ENCODE peak calls at places on chromosomes 11 and 22, in four cellular contexts. E, J, I and H are unnamed samples.

GRCh38 chr11:100550910-100551309 is 136.2 kb upstream of the ARHGAP42 start:
- DNase-seq in J (no peak), E (no peak), I (no peak), H (no peak)

GRCh38 chr22:46031561-46031960 is 54.6 kb upstream of the WNT7B start:
- DNase-seq in J (no peak), E (no peak), I (no peak), H (no peak)

GRCh38 chr11:131122448-131122847 is 206.2 kb upstream of the SNX19 start:
- DNase-seq in J (no peak), I (no peak), E (no peak), H (no peak)

GRCh38 chr11:108793138-108793537 is 128.3 kb downstream of the DDX10 start:
- DNase-seq in E (no peak), I (no peak), J (no peak), H (no peak)

GRCh38 chr11:3853935-3854659 is 1.4 kb upstream of the STIM1 start:
- DNase-seq in J (no peak), E (peak), I (peak), H (peak)

GRCh38 chr11:128828350-128828749 is 38.7 kb downstream of the KCNJ1 start:
- DNase-seq in E (no peak), J (no peak), I (no peak), H (no peak)

GRCh38 chr22:20319041-20319744 is 667 bp downstream of the DGCR6L start:
- DNase-seq in E (no peak), I (peak), J (no peak), H (no peak)

GRCh38 chr11:76606102-76606793 is 64.3 kb downstream of the LRRC32 start:
- DNase-seq in J (no peak), E (peak), I (peak), H (no peak)

DNA sequence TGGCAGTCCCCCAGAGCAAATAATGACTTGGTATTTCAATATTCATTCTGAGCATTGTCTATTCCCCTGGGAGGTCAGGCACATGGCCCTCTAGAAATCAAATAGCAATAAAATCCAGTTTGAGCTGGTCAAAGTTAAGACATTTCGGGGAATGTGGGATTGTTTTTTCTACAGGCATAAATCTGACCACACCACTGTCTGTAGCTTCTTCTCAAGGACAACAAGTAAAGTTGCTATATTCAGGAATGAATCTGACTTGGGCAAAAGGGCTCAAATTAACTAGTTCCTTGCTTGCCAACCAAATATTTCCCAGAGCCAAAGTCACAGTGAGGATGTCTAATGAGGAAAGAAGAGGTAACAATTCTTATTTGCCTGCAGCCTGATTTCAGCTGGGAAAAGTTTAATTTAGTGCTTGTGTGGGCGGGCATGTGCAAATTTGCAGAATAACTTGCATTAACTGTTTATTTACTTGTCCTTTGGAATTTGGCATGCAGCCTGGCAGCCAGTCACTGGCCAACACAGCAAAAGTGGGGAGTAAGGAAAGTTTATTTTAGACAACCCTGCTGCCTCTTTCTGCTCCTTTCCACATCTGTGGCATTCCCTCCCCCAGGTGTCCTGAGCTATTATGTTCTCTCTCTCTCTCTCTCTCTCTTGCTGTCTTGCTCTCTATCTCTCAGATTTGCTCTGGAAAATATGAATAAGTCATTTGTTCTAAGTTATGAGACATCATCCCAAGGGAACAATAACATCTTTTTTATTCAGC is 51.2 kb upstream of the ARHGAP20 start:
- DNase-seq in J (peak), E (no peak), I (no peak), H (peak)
- H3K27ac ChIP-seq in J (peak), E (no peak), I (no peak), H (peak)

GRCh38 chr11:64624869-64625481 is 34.0 kb downstream of the SLC22A12 start:
- DNase-seq in J (no peak), E (no peak), I (no peak), H (no peak)
- TF ChIP-seq CTCF in J (no peak), E (no peak), I (no peak), H (no peak)

DNA sequence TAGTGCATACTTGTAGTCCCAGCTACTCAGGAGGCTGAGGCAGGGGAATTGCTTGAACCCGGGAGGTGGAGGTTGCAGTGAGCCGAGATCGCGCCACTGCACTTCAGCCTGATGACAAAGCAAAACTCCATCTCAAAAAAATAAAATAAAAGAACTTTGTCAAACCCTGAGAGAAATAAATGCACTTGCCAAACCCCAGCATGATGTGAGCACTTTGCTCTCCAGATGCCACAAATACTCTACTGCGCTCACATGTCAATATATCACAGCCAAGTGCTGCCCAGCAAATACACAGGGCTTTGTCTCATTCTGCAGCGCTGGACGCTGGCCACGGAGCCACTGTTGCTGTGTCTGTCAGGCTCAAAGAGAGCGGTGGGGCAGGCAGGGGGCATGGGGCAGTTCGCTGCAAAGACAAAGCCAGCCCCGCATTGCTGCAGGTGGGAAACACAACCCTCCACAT is 45.1 kb downstream of the AHNAK start:
- DNase-seq in E (peak), J (no peak), I (no peak), H (peak)
- H3K27ac ChIP-seq in E (peak), J (no peak), I (no peak), H (peak)

GRCh38 chr11:70193411-70194292 is 9.4 kb upstream of the FADD start:
- DNase-seq in I (no peak), E (no peak), J (no peak), H (no peak)

GRCh38 chr11:70192666-70193410 is 10.3 kb upstream of the FADD start:
- DNase-seq in E (no peak), I (no peak), J (no peak), H (no peak)

GRCh38 chr11:70194792-70195791 is 8.0 kb upstream of the FADD start:
- DNase-seq in E (no peak), I (no peak), J (no peak), H (no peak)

GRCh38 chr11:70189622-70190021 is 13.5 kb upstream of the FADD start:
- DNase-seq in E (no peak), J (no peak), I (no peak), H (no peak)

DNA sequence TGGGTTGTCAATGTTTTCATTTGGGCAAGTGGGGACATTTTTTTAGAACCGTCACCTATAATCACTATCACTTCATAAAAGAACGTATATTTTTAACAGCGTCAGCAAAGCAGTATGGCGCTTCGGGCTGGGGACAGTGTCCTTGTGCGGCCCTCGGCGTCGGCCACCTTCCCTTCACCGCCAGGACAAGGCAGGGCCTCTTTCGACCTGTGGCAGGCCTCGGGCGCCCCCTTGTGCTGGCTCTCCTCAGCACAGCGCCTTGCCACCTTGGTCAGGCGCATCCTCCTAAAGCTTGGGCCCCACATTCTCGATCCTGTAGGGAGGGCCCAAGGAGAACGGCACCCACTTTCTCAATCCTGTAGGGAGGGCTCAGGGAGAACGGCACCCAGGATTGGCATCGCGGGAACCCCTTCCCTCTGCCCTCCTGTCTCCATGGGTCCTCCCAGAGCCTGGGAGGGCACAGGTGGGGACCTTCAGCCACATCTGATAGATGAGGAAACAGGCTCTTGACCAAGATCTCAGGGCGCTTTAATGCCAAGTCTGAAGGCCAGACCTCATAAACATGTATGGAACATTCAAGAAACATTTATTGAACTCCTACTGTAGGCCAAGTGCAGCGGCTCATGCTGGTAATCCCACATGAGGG is 11.5 kb upstream of the FADD start:
- DNase-seq in I (peak), J (no peak), E (peak), H (peak)
- TF ChIP-seq CTCF in I (peak), J (peak), E (peak), H (peak)

DNA sequence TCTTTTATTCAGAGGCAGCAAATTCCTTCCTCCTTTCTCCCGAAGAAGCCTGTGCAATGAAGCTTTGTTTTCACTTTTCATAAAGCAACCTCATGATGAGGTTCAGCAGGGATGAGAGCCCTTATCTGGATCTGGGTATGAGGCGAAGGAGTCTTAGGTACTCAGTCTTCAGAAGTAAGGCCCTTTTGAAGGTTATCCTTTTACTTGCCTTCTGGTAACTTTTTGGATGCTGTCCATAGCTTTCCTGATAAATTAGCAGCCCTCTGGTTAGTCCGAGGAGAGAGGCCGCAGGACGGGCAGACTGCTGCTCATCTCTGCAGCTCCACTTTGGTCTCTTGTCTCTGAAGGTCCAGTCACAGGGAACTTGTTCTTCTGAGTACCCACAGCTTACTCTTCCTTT is 1.1 kb downstream of the TRIM22 start:
- DNase-seq in I (no peak), J (no peak), E (peak), H (no peak)
- H3K27ac ChIP-seq in I (peak), J (peak), E (peak), H (peak)

GRCh38 chr11:8768625-8769333 is 86.2 kb downstream of the RPL27A start:
- DNase-seq in E (peak), I (no peak), J (no peak), H (peak)
- TF ChIP-seq CTCF in E (no peak), I (peak), J (peak), H (no peak)

GRCh38 chr22:22934543-22935055 is 47.0 kb downstream of the IGLL5 start:
- DNase-seq in J (no peak), I (no peak), E (no peak), H (no peak)
- H3K27ac ChIP-seq in J (no peak), I (peak), E (no peak), H (no peak)

GRCh38 chr11:779955-780532 is 2.8 kb upstream of the GATD1 start:
- DNase-seq in J (no peak), I (no peak), E (no peak), H (no peak)

GRCh38 chr11:776459-777287 is 614 bp downstream of the GATD1 start:
- DNase-seq in J (no peak), E (no peak), I (no peak), H (no peak)

GRCh38 chr11:774873-775592 is 2.3 kb downstream of the GATD1 start:
- DNase-seq in I (no peak), E (no peak), J (no peak), H (no peak)

GRCh38 chr11:779120-779954 is 2.0 kb upstream of the GATD1 start:
- DNase-seq in I (no peak), E (no peak), J (no peak), H (no peak)

DNA sequence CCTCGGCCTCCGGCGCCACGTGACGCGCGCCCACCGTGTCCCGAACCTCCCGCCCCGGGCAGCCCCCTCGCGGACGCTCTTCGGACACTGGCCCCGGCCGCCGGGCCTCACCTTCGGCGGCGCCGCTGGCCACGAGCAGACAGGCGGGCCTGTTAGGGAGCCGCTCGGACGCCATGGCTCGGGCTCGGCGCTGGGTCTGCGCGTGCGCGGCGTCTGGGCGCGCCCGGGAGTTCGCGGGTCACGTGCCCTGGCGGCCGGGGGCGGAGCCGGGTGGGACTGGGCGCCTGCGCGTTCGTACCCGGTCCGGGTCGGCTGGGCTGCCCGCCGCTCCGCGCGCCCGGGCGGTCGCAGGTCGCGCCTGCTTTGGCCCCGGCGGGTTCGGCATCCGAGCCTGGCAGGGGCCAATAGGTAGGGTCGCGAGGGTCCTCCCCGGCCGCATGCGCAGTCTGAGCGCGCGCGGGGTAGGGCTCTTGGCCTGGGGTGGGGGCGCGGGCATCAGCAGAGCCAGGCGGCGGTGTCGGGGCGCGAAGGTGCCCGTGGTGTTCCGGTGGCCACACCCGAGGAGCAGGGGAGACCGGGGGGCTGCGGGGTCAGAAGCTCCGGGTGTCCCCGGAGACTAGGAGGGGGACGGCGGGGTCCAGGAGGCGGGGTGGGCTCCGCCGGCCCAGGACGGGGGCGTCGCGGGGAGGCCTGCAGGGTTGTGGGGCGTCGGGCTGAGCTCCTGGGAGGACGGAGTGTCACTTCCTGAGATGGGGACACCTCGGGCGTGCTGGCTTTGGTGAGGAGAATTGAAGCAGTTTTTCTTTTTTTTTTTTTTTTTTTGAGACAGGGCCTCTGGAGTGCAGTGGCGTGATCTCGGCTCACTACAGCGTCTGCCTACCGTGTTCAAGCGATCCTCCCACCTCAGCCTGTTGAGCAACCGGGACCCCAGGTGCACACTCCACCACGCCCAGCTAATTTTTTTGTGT is at the start of gene GATD1:
- DNase-seq in E (peak), I (peak), J (no peak), H (peak)
- TF ChIP-seq CTCF in E (no peak), I (no peak), J (no peak), H (no peak)